ENCODE peak calls at places on chromosomes 4 and X, in five cellular contexts. D, O, Z, M and S are unnamed samples.

GRCh38 chr4:153014460-153014859 is 78.3 kb downstream of the FHDC1 start:
- DNase-seq in D (no peak), O (no peak), Z (peak), M (no peak), S (no peak)

GRCh38 chrX:119669424-119670037 is 23.4 kb downstream of the SEPTIN6 start:
- DNase-seq in D (no peak), O (no peak), Z (peak), M (no peak), S (no peak)

GRCh38 chr4:87114245-87115062 is 106.0 kb downstream of the KLHL8 start:
- DNase-seq in D (no peak), O (no peak), Z (no peak), M (no peak), S (no peak)

GRCh38 chrX:94493405-94493804 is 819.4 kb downstream of the FAM133A start:
- DNase-seq in D (no peak), O (no peak), Z (no peak), M (no peak), S (no peak)

GRCh38 chr4:169254546-169254983 is 16.2 kb downstream of the SH3RF1 start:
- DNase-seq in D (no peak), O (peak), Z (peak), M (no peak), S (peak)

GRCh38 chrX:150270622-150271021 is 92.5 kb upstream of the MAMLD1 start:
- DNase-seq in D (no peak), O (no peak), Z (no peak), M (no peak), S (no peak)

GRCh38 chrX:37745835-37746234 is 34.0 kb upstream of the CYBB start:
- DNase-seq in D (no peak), O (no peak), Z (no peak), M (no peak), S (no peak)

GRCh38 chr4:26110493-26110892 is 196.5 kb downstream of the SMIM20 start:
- DNase-seq in D (no peak), O (no peak), Z (no peak), M (no peak), S (no peak)

GRCh38 chr4:174775366-174775765 is 53.7 kb downstream of the GLRA3 start:
- DNase-seq in D (no peak), O (no peak), Z (no peak), M (no peak), S (no peak)

GRCh38 chrX:123731987-123732678 is 719 bp downstream of the THOC2 start:
- DNase-seq in D (peak), O (no peak), Z (no peak), M (peak), S (peak)

GRCh38 chr4:130849985-130850632 is 1754.2 kb downstream of the C4orf33 start:
- DNase-seq in D (peak), O (peak), Z (peak), M (no peak), S (no peak)

GRCh38 chr4:119131160-119131559 is 4.5 kb upstream of the MYOZ2 start:
- DNase-seq in D (no peak), O (no peak), Z (no peak), M (no peak), S (peak)

GRCh38 chr4:179695175-179695574 is 2252.9 kb upstream of the AGA start:
- DNase-seq in D (no peak), O (peak), Z (peak), M (no peak), S (peak)

GRCh38 chrX:69741706-69742105 is 125.8 kb downstream of the EDA start:
- DNase-seq in D (no peak), O (no peak), Z (peak), M (no peak), S (no peak)

GRCh38 chrX:154082396-154083133 is 15.0 kb downstream of the MECP2 start:
- DNase-seq in D (no peak), O (no peak), Z (peak), M (no peak), S (peak)

GRCh38 chr4:87038837-87039715 is 104.3 kb downstream of the AFF1 start:
- DNase-seq in D (peak), O (peak), Z (peak), M (no peak), S (peak)

GRCh38 chr4:47525154-47525819 is 40.2 kb downstream of the ATP10D start:
- DNase-seq in D (no peak), O (peak), Z (peak), M (no peak), S (peak)

GRCh38 chrX:97224148-97224547 is 340.4 kb downstream of the RPA4 start:
- DNase-seq in D (no peak), O (no peak), Z (no peak), M (no peak), S (no peak)

GRCh38 chr4:99585521-99585920 is 10.9 kb downstream of the MTTP start:
- DNase-seq in D (no peak), O (no peak), Z (no peak), M (no peak), S (no peak)

GRCh38 chr4:103591839-103592238 is 127.9 kb downstream of the TACR3 start:
- DNase-seq in D (no peak), O (no peak), Z (no peak), M (no peak), S (no peak)

GRCh38 chrX:155779831-155780230 is 101.3 kb upstream of the VAMP7 start:
- DNase-seq in D (no peak), O (no peak), Z (no peak), M (no peak), S (no peak)

GRCh38 chr4:36128689-36129088 is 115.6 kb downstream of the ARAP2 start:
- DNase-seq in D (no peak), O (no peak), Z (peak), M (no peak), S (no peak)

GRCh38 chrX:151902813-151903591 is 9.7 kb upstream of the MAGEA4 start:
- DNase-seq in D (peak), O (peak), Z (peak), M (no peak), S (peak)

GRCh38 chr4:123987408-123987807 is 590.8 kb downstream of the SPRY1 start:
- DNase-seq in D (no peak), O (no peak), Z (no peak), M (no peak), S (no peak)

GRCh38 chrX:84108589-84108988 is 79.4 kb downstream of the RPS6KA6 start:
- DNase-seq in D (peak), O (no peak), Z (no peak), M (no peak), S (no peak)

GRCh38 chr4:156906325-156906724 is 65.3 kb downstream of the PDGFC start:
- DNase-seq in D (no peak), O (no peak), Z (no peak), M (no peak), S (no peak)

GRCh38 chrX:22192419-22193086 is 80.2 kb upstream of the CBLL2 start:
- DNase-seq in D (peak), O (peak), Z (peak), M (peak), S (peak)

GRCh38 chr4:173827707-173828106 is 297.7 kb upstream of the HAND2 start:
- DNase-seq in D (no peak), O (no peak), Z (peak), M (no peak), S (no peak)

GRCh38 chr4:137510866-137511265 is 21.4 kb downstream of the PCDH18 start:
- DNase-seq in D (no peak), O (peak), Z (peak), M (no peak), S (peak)

GRCh38 chrX:101415180-101416130 is 7.4 kb downstream of the HNRNPH2 start:
- DNase-seq in D (no peak), O (peak), Z (peak), M (no peak), S (peak)

GRCh38 chr4:152197211-152197610 is 338.7 kb downstream of the FBXW7 start:
- DNase-seq in D (no peak), O (no peak), Z (no peak), M (no peak), S (no peak)

GRCh38 chr4:168784786-168785461 is 225.1 kb downstream of the CBR4 start:
- DNase-seq in D (no peak), O (peak), Z (no peak), M (no peak), S (peak)

GRCh38 chr4:19924761-19925160 is 326.9 kb upstream of the SLIT2 start:
- DNase-seq in D (no peak), O (peak), Z (no peak), M (no peak), S (peak)

GRCh38 chr4:140252742-140253555 is 99.0 kb upstream of the MAML3 start:
- DNase-seq in D (peak), O (peak), Z (peak), M (peak), S (peak)

GRCh38 chr4:140255467-140255866 is 101.5 kb upstream of the MAML3 start:
- DNase-seq in D (no peak), O (no peak), Z (peak), M (no peak), S (peak)

GRCh38 chr4:140252144-140252741 is 98.3 kb upstream of the MAML3 start:
- DNase-seq in D (peak), O (no peak), Z (no peak), M (peak), S (no peak)

GRCh38 chr4:140254656-140255299 is 100.8 kb upstream of the MAML3 start:
- DNase-seq in D (no peak), O (no peak), Z (no peak), M (no peak), S (no peak)

DNA sequence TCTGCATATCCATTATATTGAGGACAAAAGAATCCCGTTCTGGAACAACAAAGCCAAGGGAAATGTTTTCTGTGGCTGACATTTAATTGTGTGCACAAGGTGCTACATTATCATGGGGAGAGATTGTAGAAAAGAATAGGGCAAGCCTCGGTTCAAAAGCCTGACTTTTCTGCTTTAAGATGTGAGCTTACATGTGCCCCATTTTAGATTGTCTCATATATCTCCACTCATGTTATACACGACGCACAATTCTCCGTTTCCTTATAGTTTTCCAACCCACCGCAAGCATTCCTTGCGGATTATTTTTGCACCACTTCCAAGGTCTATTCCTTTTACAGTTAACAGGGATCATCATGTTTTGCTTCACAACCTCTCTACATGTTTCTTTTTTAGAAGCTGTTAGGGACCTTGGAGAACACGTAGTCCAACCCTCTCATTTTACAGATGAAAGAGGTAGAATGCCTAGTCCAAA is 99.6 kb upstream of the MAML3 start:
- DNase-seq in D (no peak), O (no peak), Z (no peak), M (no peak), S (no peak)
- H3K4me3 ChIP-seq in D (no peak), O (no peak), Z (no peak), M (no peak), S (no peak)

GRCh38 chrX:55715847-55716246 is 1.7 kb upstream of the RRAGB start:
- DNase-seq in D (no peak), O (no peak), Z (no peak), M (no peak), S (no peak)
- TF ChIP-seq CTCF in D (no peak), O (no peak), Z (no peak), M (no peak), S (no peak)

DNA sequence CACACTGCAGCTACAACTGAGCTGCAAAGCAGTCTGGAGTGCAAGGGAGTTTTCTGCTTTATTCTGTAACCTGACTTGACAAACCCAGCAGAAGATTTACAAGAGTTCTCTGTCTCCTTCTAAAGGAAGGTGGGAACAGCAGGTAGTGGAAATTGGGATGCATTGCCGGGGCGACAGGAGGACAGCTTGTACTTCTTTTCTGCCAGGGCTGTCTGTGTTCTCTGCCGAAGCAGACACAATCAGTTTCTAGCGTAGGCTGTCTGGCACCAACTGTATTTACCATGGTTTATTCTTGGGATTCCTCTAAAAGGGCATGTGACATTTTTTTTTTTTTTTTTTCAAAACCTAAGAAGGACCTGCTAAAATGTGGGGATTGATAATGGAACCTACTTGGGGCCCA is 190.8 kb upstream of the GK2 start:
- DNase-seq in D (no peak), O (no peak), Z (no peak), M (no peak), S (no peak)
- H3K4me3 ChIP-seq in D (no peak), O (no peak), Z (no peak), M (no peak), S (no peak)

DNA sequence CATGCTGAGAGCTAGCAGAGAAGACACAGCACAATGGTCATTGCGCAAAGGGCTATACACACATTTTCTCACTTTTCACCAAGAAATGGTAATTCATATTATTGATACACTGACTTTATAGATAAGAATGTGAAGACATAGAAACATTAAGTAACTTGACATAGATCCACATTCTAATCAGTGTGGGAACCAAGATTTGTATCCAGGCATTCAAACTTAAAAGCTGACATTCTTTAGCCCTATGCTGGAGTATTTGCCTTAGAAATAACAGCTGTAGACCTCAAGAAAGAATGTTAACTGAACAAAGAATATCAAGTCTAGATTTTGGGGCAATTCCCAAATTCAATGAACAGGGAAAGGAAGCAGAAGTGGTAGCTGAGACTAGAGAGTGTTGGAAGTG is 384.8 kb downstream of the IL15 start:
- DNase-seq in D (no peak), O (no peak), Z (no peak), M (no peak), S (peak)
- TF ChIP-seq CTCF in D (no peak), O (no peak), Z (no peak), M (no peak), S (no peak)

DNA sequence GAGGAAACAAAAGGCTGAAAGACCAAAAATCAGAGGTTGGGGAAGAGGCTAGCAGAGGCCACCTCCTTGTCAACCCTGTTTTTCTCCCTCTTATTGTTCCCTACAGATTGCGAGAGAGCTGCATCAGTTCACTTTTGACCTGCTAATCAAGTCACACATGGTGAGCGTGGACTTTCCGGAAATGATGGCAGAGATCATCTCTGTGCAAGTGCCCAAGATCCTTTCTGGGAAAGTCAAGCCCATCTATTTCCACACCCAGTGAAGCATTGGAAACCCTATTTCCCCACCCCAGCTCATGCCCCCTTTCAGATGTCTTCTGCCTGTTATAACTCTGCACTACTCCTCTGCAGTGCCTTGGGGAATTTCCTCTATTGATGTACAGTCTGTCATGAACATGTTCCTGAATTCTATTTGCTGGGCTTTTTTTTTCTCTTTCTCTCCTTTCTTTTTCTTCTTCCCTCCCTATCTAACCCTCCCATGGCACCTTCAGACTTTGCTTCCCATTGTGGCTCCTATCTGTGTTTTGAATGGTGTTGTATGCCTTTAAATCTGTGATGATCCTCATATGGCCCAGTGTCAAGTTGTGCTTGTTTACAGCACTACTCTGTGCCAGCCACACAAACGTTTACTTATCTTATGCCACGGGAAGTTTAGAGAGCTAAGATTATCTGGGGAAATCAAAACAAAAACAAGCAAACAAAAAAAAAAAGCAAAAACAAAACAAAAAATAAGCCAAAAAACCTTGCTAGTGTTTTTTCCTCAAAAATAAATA is 179.9 kb downstream of the AR start:
- DNase-seq in D (no peak), O (no peak), Z (no peak), M (no peak), S (no peak)
- H3K4me3 ChIP-seq in D (no peak), O (no peak), Z (no peak), M (no peak), S (no peak)